ENCODE peak calls at places on chromosomes 2 and 18, in eight cellular contexts. G, F, N, L, X, Z, K and Q are unnamed samples.

GRCh38 chr18:33755918-33756590 is 178.0 kb downstream of the ASXL3 start:
- DNase-seq in N (peak; percentile 28), X (peak; percentile 45), Z (no peak), K (no peak), L (no peak), G (no peak), F (peak; percentile 90), Q (no peak)

GRCh38 chr2:238061310-238062202 is 755 bp downstream of the SCLY start:
- DNase-seq in X (peak; percentile 33), N (peak; percentile 47), F (peak; percentile 45), L (no peak), Z (peak; percentile 50), G (no peak), K (peak; percentile 25), Q (peak; percentile 19)

GRCh38 chr2:55779459-55780421 is 86.1 kb upstream of the PNPT1 start:
- DNase-seq in F (peak; percentile 90), X (no peak), N (no peak), G (no peak), L (no peak), Z (no peak), K (no peak), Q (no peak)

GRCh38 chr2:88206665-88207347 is 36.7 kb downstream of the THNSL2 start:
- DNase-seq in K (no peak), L (no peak), X (no peak), N (no peak), Z (no peak), F (no peak), G (no peak), Q (no peak)

GRCh38 chr2:214484239-214484638 is 73.4 kb downstream of the VWC2L start:
- DNase-seq in F (no peak), N (peak; percentile 34), K (no peak), Z (no peak), L (no peak), G (no peak), X (no peak), Q (no peak)

GRCh38 chr2:230793573-230794359 is 71.0 kb upstream of the ITM2C start:
- DNase-seq in F (peak; percentile 96), K (peak; percentile 52), N (no peak), L (peak; percentile 86), G (peak; percentile 19), Z (no peak), X (peak; percentile 64), Q (no peak)

GRCh38 chr2:210863283-210863682 is 306.9 kb downstream of the CPS1 start:
- DNase-seq in N (no peak), L (no peak), K (no peak), F (no peak), Z (no peak), X (no peak), G (no peak), Q (no peak)

GRCh38 chr2:157185828-157186227 is 71.7 kb upstream of the GALNT5 start:
- DNase-seq in Z (no peak), L (no peak), X (no peak), N (no peak), G (no peak), K (no peak), F (peak; percentile 78), Q (no peak)

GRCh38 chr2:191995285-191995684 is 148.4 kb upstream of the CAVIN2 start:
- DNase-seq in L (no peak), F (no peak), N (no peak), Z (no peak), X (no peak), K (no peak), G (no peak), Q (no peak)

GRCh38 chr2:224025874-224026273 is 13.2 kb downstream of the SERPINE2 start:
- DNase-seq in N (no peak), Z (peak; percentile 61), X (no peak), G (no peak), K (peak; percentile 39), L (no peak), F (no peak), Q (no peak)

GRCh38 chr2:209970271-209970670 is 32.2 kb upstream of the RPE start:
- DNase-seq in X (no peak), G (no peak), Z (no peak), K (no peak), N (no peak), L (no peak), F (no peak), Q (no peak)

GRCh38 chr2:219701847-219702634 is 74.6 kb downstream of the SLC4A3 start:
- DNase-seq in G (peak; percentile 5), X (no peak), Z (no peak), N (no peak), K (no peak), L (no peak), F (peak; percentile 78), Q (no peak)

GRCh38 chr2:78070693-78071092 is 548.5 kb upstream of the LRRTM4 start:
- DNase-seq in F (no peak), N (no peak), X (no peak), G (no peak), Z (no peak), L (no peak), K (no peak), Q (no peak)

GRCh38 chr2:66830881-66831280 is 396.0 kb downstream of the MEIS1 start:
- DNase-seq in K (no peak), N (no peak), L (no peak), F (no peak), X (no peak), Z (no peak), G (no peak), Q (no peak)

GRCh38 chr2:187224989-187225388 is 223.1 kb downstream of the CALCRL start:
- DNase-seq in G (no peak), N (no peak), X (no peak), K (no peak), Z (no peak), F (no peak), L (no peak), Q (no peak)

GRCh38 chr2:223052710-223053261 is 796 bp downstream of the KCNE4 start:
- DNase-seq in K (no peak), L (peak; percentile 81), X (peak; percentile 29), N (no peak), F (peak; percentile 36), G (no peak), Z (no peak), Q (no peak)

GRCh38 chr18:23835506-23835905 is 146.3 kb downstream of the LAMA3 start:
- DNase-seq in Z (no peak), L (no peak), K (no peak), F (peak; percentile 75), X (no peak), G (no peak), N (no peak), Q (no peak)